ENCODE peak calls at places on chromosomes 11 and 22, in seven cellular contexts. S is sigmoid colon, D is GM23338, F is SK-N-SH, V is spleen, R is HCT116, J is H1. G is an unnamed sample.

GRCh38 chr22:29369460-29369859 is 18.9 kb downstream of the AP1B1 start:
- DNase-seq in S (peak), D (peak), F (no peak), V (peak), R (no peak), J (peak), G (no peak)

GRCh38 chr22:24285245-24285644 is 14.6 kb downstream of the SPECC1L start:
- DNase-seq in S (no peak), D (no peak), F (no peak), V (no peak), R (peak), J (no peak), G (no peak)

GRCh38 chr11:73404048-73404447 is 27.8 kb downstream of the RELT start:
- DNase-seq in S (peak), D (peak), F (peak), V (peak), R (peak), J (no peak), G (no peak)

GRCh38 chr11:126279191-126279590 is 3.7 kb upstream of the TIRAP start:
- DNase-seq in S (no peak), D (no peak), F (no peak), V (no peak), R (no peak), J (no peak), G (no peak)

GRCh38 chr11:82980292-82980691 is 78.8 kb downstream of the DDIAS start:
- DNase-seq in S (no peak), D (no peak), F (no peak), V (no peak), R (peak), J (no peak), G (no peak)

GRCh38 chr22:27880778-27881394 is 38.2 kb downstream of the PITPNB start:
- DNase-seq in S (no peak), D (peak), F (peak), V (no peak), R (peak), J (no peak), G (no peak)

GRCh38 chr22:22618448-22618847 is 26.0 kb upstream of the GGTLC2 start:
- DNase-seq in S (no peak), D (no peak), F (no peak), V (no peak), R (no peak), J (no peak), G (no peak)

GRCh38 chr11:77197626-77198320 is 69.7 kb downstream of the MYO7A start:
- DNase-seq in S (peak), D (no peak), F (no peak), V (peak), R (no peak), J (no peak), G (no peak)

GRCh38 chr22:49780281-49780991 is 47.2 kb downstream of the BRD1 start:
- DNase-seq in S (no peak), D (no peak), F (no peak), V (no peak), R (no peak), J (no peak), G (no peak)

GRCh38 chr11:46499821-46500220 is 94.0 kb downstream of the AMBRA1 start:
- DNase-seq in S (no peak), D (no peak), F (no peak), V (no peak), R (no peak), J (no peak), G (no peak)

GRCh38 chr22:20967697-20968201 is 694 bp downstream of the AIFM3 start:
- DNase-seq in S (no peak), D (peak), F (peak), V (peak), R (no peak), J (no peak), G (no peak)

GRCh38 chr11:62556872-62557631 is 10.4 kb upstream of the AHNAK start:
- DNase-seq in S (no peak), D (no peak), F (no peak), V (no peak), R (no peak), J (no peak), G (no peak)

GRCh38 chr11:22192642-22193347 is at the start of gene ANO5:
- DNase-seq in S (peak), D (peak), F (peak), V (peak), R (no peak), J (peak), G (peak)

GRCh38 chr22:40257979-40258378 is 80.3 kb downstream of the TNRC6B start:
- DNase-seq in S (no peak), D (no peak), F (no peak), V (no peak), R (no peak), J (no peak), G (no peak)

GRCh38 chr11:126637800-126638175 is 282.3 kb downstream of the ST3GAL4 start:
- DNase-seq in S (no peak), D (no peak), F (no peak), V (no peak), R (no peak), J (no peak), G (no peak)

GRCh38 chr22:46942816-46943783 is 180.7 kb downstream of the TBC1D22A start:
- DNase-seq in S (no peak), D (no peak), F (no peak), V (peak), R (no peak), J (no peak), G (no peak)

GRCh38 chr11:63800921-63801320 is 12.3 kb upstream of the SPINDOC start:
- DNase-seq in S (no peak), D (no peak), F (no peak), V (no peak), R (no peak), J (no peak), G (no peak)

GRCh38 chr11:63805844-63806415 is 7.3 kb upstream of the SPINDOC start:
- DNase-seq in S (no peak), D (no peak), F (no peak), V (no peak), R (no peak), J (no peak), G (no peak)

GRCh38 chr11:63802637-63803414 is 10.4 kb upstream of the SPINDOC start:
- DNase-seq in S (no peak), D (no peak), F (no peak), V (peak), R (peak), J (no peak), G (no peak)

GRCh38 chr11:63804259-63804658 is 9.0 kb upstream of the SPINDOC start:
- DNase-seq in S (no peak), D (no peak), F (no peak), V (no peak), R (peak), J (no peak), G (no peak)
- TF ChIP-seq POLR2AphosphoS5 in S (no peak), D (no peak), F (no peak), V (no peak), R (no peak), J (no peak), G (no peak)

DNA sequence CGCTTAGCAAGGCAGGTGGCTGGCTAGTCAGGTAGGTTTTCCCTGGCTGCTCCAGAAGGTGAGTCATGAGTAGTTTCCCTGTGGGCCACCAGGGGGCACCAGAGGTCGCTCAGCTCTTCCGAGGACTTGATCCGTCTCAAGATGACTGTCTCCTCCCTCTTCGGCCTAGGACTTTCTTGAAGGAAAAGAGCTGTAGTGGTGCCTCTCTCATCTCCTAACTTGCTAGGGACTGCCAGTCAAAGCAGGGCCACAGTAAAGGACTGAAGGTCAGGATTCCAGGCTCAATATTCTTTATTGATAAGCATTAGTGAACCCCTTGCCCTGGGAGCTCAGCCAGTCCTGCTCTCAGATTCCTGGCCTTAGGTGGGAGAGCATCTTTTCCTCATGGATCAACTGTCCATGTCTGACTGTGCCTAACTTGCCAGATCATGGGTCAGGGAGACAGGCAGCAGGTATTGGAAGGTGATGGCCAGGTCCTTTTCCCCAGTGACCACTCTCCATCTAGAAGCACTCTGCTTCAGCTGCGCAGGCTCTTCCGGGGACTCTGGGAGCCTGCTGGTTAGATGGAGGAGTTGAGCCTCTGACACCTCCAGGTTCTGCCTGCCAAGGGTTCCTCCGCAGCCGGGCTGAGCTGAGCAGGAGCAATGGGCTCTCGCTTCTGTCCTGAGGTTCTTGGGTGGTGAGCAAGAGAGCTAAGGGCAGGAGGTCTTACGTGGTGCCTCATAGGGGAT is 1.9 kb downstream of the POLD4 start:
- DNase-seq in S (peak), D (peak), F (peak), V (peak), R (peak), J (no peak), G (no peak)
- TF ChIP-seq POLR2AphosphoS5 in S (no peak), D (no peak), F (no peak), V (no peak), R (peak), J (no peak), G (no peak)

GRCh38 chr11:96854425-96854824 is 464.6 kb downstream of the JRKL start:
- DNase-seq in S (no peak), D (no peak), F (no peak), V (no peak), R (no peak), J (no peak), G (no peak)
- TF ChIP-seq POLR2AphosphoS5 in S (no peak), D (no peak), F (no peak), V (no peak), R (no peak), J (no peak), G (no peak)

GRCh38 chr11:68925613-68926012 is 21.9 kb downstream of the IGHMBP2 start:
- DNase-seq in S (no peak), D (no peak), F (no peak), V (no peak), R (no peak), J (no peak), G (no peak)

GRCh38 chr11:68927280-68928107 is 23.8 kb downstream of the IGHMBP2 start:
- DNase-seq in S (no peak), D (no peak), F (no peak), V (peak), R (no peak), J (no peak), G (no peak)

GRCh38 chr11:68928108-68928429 is 24.4 kb downstream of the IGHMBP2 start:
- DNase-seq in S (no peak), D (no peak), F (no peak), V (peak), R (no peak), J (no peak), G (no peak)

GRCh38 chr11:68923614-68924013 is 19.9 kb downstream of the IGHMBP2 start:
- DNase-seq in S (peak), D (no peak), F (no peak), V (no peak), R (no peak), J (no peak), G (no peak)

DNA sequence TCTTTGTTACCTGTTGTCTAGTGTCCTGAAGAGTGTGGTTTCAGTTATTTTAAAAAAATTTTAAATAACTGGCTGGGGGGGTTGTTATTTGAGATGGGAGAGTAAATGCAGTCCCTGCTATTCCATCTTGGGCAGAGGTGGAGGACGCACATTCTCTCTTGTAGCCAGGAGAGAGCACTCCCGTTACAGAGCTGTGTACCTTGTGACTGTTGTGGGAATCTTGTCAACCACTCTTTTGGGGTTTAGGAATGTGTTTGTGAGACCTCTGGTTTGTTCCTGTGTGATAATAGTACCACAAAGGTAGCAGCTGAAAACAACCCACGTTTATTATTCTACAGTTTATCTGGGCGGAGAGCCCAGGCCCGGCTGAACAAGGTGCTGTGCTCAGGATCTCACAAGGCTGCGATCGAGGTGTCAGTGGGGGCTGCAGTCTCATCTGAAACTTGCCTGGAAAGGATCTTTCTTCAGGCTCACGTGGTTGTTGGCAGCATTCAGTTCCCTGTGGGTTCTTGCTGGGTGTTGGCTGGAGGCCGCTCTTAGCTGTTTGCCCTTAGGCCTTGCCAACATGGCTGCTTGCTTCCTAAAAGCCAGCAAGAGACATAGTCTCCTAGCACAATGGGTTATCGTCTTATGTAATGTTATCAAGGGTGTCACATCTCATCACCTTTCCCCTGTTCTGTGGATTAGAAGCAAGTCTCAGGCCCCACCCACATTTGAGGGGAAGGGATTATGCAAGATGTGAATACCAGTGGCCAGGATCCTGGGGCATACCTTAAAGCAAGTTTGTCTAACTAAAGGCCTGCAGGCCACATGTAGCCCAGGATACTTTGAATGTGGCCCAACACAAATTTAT is 20.6 kb downstream of the IGHMBP2 start:
- DNase-seq in S (peak), D (no peak), F (no peak), V (peak), R (no peak), J (no peak), G (no peak)
- TF ChIP-seq POLR2AphosphoS5 in S (no peak), D (no peak), F (no peak), V (no peak), R (no peak), J (no peak), G (no peak)

GRCh38 chr22:33023119-33023827 is 34.9 kb downstream of the SYN3 start:
- DNase-seq in S (no peak), D (no peak), F (no peak), V (no peak), R (no peak), J (no peak), G (no peak)
- TF ChIP-seq POLR2AphosphoS5 in S (no peak), D (no peak), F (no peak), V (no peak), R (no peak), J (no peak), G (no peak)